ENCODE peak calls at places on chromosomes 12 and 14, in eight cellular contexts. J is activated gamma-delta T cell treated with Interleukin-2 at 50 U/mL for 16 hours; W is cardiac fibroblast; H is lower leg skin; I is central memory CD8-positive, alpha-beta T cell; U is stimulated activated CD8-positive, alpha-beta memory T cell treated with anti-CD3 and anti-CD28 coated beads, Interleukin-7, amount 100 ng/mL, for 1 hour; C is stimulated activated CD4-positive, alpha-beta T cell treated with anti-CD3 and anti-CD28 coated beads, Interleukin-4, amount 100 ng/mL, for 1 hour; Z is left kidney. M is an unnamed sample.

GRCh38 chr14:94888108-94888507 is 118.2 kb upstream of the GSC start:
- DNase-seq in J (no peak), U (no peak), I (no peak), C (no peak), H (no peak), Z (no peak), W (no peak), M (no peak)

GRCh38 chr12:53652366-53652765 is 23.5 kb downstream of the ATP5MC2 start:
- DNase-seq in Z (no peak), C (no peak), W (peak), J (no peak), I (no peak), H (peak), U (no peak), M (peak)

GRCh38 chr12:111430418-111431353 is 25.0 kb downstream of the SH2B3 start:
- DNase-seq in C (peak), J (peak), U (peak), I (peak), H (no peak), W (no peak), Z (no peak), M (no peak)

GRCh38 chr14:64760146-64760755 is 56.0 kb downstream of the PLEKHG3 start:
- DNase-seq in I (peak), Z (peak), J (peak), H (no peak), W (peak), U (peak), C (peak), M (no peak)

GRCh38 chr12:4579305-4580097 is 17.5 kb downstream of the DYRK4 start:
- DNase-seq in W (peak), I (no peak), Z (peak), U (no peak), C (no peak), H (no peak), J (no peak), M (no peak)

GRCh38 chr12:126727656-126728055 is 1539.3 kb upstream of the TMEM132C start:
- DNase-seq in U (no peak), H (no peak), J (no peak), W (no peak), I (no peak), C (no peak), Z (peak), M (no peak)

GRCh38 chr14:63266106-63266505 is 52.6 kb downstream of the GPHB5 start:
- DNase-seq in C (no peak), I (no peak), H (no peak), Z (peak), J (no peak), U (no peak), W (no peak), M (no peak)

GRCh38 chr12:106291342-106291741 is 11.2 kb upstream of the TCP11L2 start:
- DNase-seq in W (peak), J (no peak), Z (no peak), I (no peak), U (no peak), H (no peak), C (no peak), M (no peak)

GRCh38 chr14:64562432-64562831 is 12.7 kb downstream of the PPP1R36 start:
- DNase-seq in H (peak), W (no peak), U (no peak), C (no peak), I (no peak), Z (no peak), J (no peak), M (no peak)

GRCh38 chr12:27645671-27646070 is 50.6 kb upstream of the REP15 start:
- DNase-seq in Z (no peak), J (no peak), H (no peak), W (no peak), I (no peak), U (no peak), C (no peak), M (no peak)

GRCh38 chr12:52398176-52398575 is 8.0 kb downstream of the KRT82 start:
- DNase-seq in I (no peak), J (no peak), W (no peak), H (no peak), C (no peak), U (no peak), Z (no peak), M (no peak)

GRCh38 chr12:96047621-96048211 is 12.3 kb upstream of the LTA4H start:
- DNase-seq in I (no peak), J (no peak), C (no peak), U (no peak), W (peak), H (no peak), Z (peak), M (peak)

GRCh38 chr14:28254768-28255167 is 511.8 kb upstream of the FOXG1 start:
- DNase-seq in J (no peak), U (no peak), Z (no peak), I (no peak), W (no peak), C (no peak), H (no peak), M (no peak)

GRCh38 chr12:22318122-22318737 is 16.3 kb downstream of the ST8SIA1 start:
- DNase-seq in U (no peak), W (peak), I (no peak), H (no peak), C (no peak), Z (no peak), J (no peak), M (no peak)

GRCh38 chr12:106044773-106045172 is 94.0 kb downstream of the NUAK1 start:
- DNase-seq in Z (peak), W (no peak), U (no peak), I (no peak), H (no peak), J (no peak), C (no peak), M (no peak)

GRCh38 chr14:97456958-97457357 is 659.8 kb downstream of the VRK1 start:
- DNase-seq in Z (no peak), W (no peak), I (peak), U (peak), C (peak), J (peak), H (no peak), M (no peak)

GRCh38 chr14:75143761-75144527 is 17.1 kb upstream of the NEK9 start:
- DNase-seq in C (no peak), W (no peak), I (no peak), U (no peak), Z (no peak), H (no peak), J (no peak), M (no peak)

GRCh38 chr12:123391546-123392343 is 7.8 kb downstream of the KMT5A start:
- DNase-seq in W (no peak), J (no peak), I (no peak), C (no peak), U (no peak), Z (no peak), H (no peak), M (no peak)

GRCh38 chr12:62484234-62484633 is 17.6 kb downstream of the MON2 start:
- DNase-seq in I (no peak), Z (no peak), J (no peak), C (no peak), W (no peak), H (no peak), U (no peak), M (no peak)

GRCh38 chr12:68831272-68831671 is 23.3 kb downstream of the MDM2 start:
- DNase-seq in C (no peak), U (no peak), H (no peak), I (no peak), J (no peak), Z (peak), W (no peak), M (no peak)

GRCh38 chr14:80544366-80544765 is 333.1 kb upstream of the DIO2 start:
- DNase-seq in Z (no peak), H (no peak), U (no peak), J (no peak), W (no peak), C (no peak), I (no peak), M (no peak)

GRCh38 chr12:49367381-49368239 is at the start of gene SPATS2:
- DNase-seq in C (no peak), Z (no peak), H (peak), W (peak), U (no peak), I (no peak), J (no peak), M (no peak)

GRCh38 chr12:51183816-51184215 is 10.9 kb upstream of the TFCP2 start:
- DNase-seq in I (no peak), J (no peak), Z (peak), H (no peak), W (peak), U (no peak), C (no peak), M (no peak)

GRCh38 chr12:95248604-95249355 is 31.2 kb downstream of the VEZT start:
- DNase-seq in U (no peak), I (no peak), H (no peak), C (no peak), Z (peak), J (no peak), W (peak), M (no peak)

GRCh38 chr14:80491131-80491530 is 279.8 kb upstream of the DIO2 start:
- DNase-seq in W (peak), H (no peak), I (no peak), Z (peak), J (no peak), C (no peak), U (no peak), M (peak)

GRCh38 chr12:50241178-50241577 is 42.1 kb downstream of the LIMA1 start:
- DNase-seq in J (no peak), I (no peak), Z (no peak), C (no peak), U (no peak), H (no peak), W (no peak), M (no peak)

GRCh38 chr14:72653026-72653425 is 240.9 kb downstream of the DPF3 start:
- DNase-seq in C (no peak), H (no peak), W (no peak), J (no peak), I (no peak), U (no peak), Z (no peak), M (no peak)